ENCODE peak calls at places on chromosomes 3 and 15, in five cellular contexts. T, F, W, P and E are unnamed samples.

GRCh38 chr3:126212629-126213375 is 32.4 kb upstream of the ALDH1L1 start:
- DNase-seq in P (no peak), W (no peak), T (peak; percentile 76), F (no peak), E (no peak)

GRCh38 chr15:60130398-60130797 is 126.3 kb downstream of the FOXB1 start:
- DNase-seq in P (no peak), T (no peak), W (no peak), F (no peak), E (no peak)

GRCh38 chr3:9142346-9142745 is 107.1 kb downstream of the SRGAP3 start:
- DNase-seq in W (no peak), T (peak; percentile 72), F (no peak), P (no peak), E (no peak)

GRCh38 chr3:194687638-194688206 is 2.0 kb downstream of the FAM43A start:
- DNase-seq in F (no peak), T (peak; percentile 69), W (peak; percentile 68), P (peak; percentile 72), E (no peak)

GRCh38 chr3:81871358-81872152 is 110.1 kb upstream of the GBE1 start:
- DNase-seq in P (no peak), T (no peak), F (no peak), W (no peak), E (no peak)

GRCh38 chr15:50044406-50044805 is 74.6 kb downstream of the ATP8B4 start:
- DNase-seq in P (no peak), W (no peak), F (no peak), T (no peak), E (no peak)

GRCh38 chr3:186025161-186025560 is 83.7 kb downstream of the ETV5 start:
- DNase-seq in T (no peak), F (no peak), P (no peak), W (no peak), E (peak; percentile 22)

GRCh38 chr3:156396851-156397250 is 158.1 kb downstream of the SSR3 start:
- DNase-seq in W (no peak), P (no peak), F (no peak), T (no peak), E (no peak)

GRCh38 chr15:42728562-42728961 is 8.4 kb downstream of the CDAN1 start:
- DNase-seq in F (no peak), P (no peak), T (no peak), W (no peak), E (no peak)

GRCh38 chr3:138800248-138800647 is 34.5 kb downstream of the PIK3CB start:
- DNase-seq in W (no peak), P (no peak), F (no peak), T (no peak), E (no peak)

GRCh38 chr3:82194870-82195269 is 433.4 kb upstream of the GBE1 start:
- DNase-seq in T (no peak), F (no peak), W (no peak), P (no peak), E (no peak)

GRCh38 chr15:67652586-67652985 is 110.1 kb downstream of the MAP2K5 start:
- DNase-seq in W (no peak), F (no peak), T (no peak), P (no peak), E (no peak)

GRCh38 chr3:31247063-31247447 is 285.7 kb upstream of the STT3B start:
- DNase-seq in T (no peak), F (no peak), W (no peak), P (no peak), E (no peak)

GRCh38 chr3:43695443-43695842 is 4.7 kb downstream of the ABHD5 start:
- DNase-seq in F (no peak), W (no peak), T (peak; percentile 73), P (no peak), E (no peak)

GRCh38 chr3:176159796-176160195 is 1037.5 kb downstream of the TBL1XR1 start:
- DNase-seq in P (no peak), F (no peak), W (no peak), T (no peak), E (no peak)

GRCh38 chr3:134938024-134938525 is 143.0 kb downstream of the EPHB1 start:
- DNase-seq in F (no peak), W (no peak), T (no peak), P (no peak), E (no peak)

GRCh38 chr15:31215490-31216209 is 111.0 kb upstream of the KLF13 start:
- DNase-seq in T (no peak), P (peak; percentile 82), F (peak; percentile 69), W (peak; percentile 57), E (no peak)

GRCh38 chr3:152745677-152746076 is 89.3 kb upstream of the P2RY1 start:
- DNase-seq in W (no peak), F (no peak), T (no peak), P (no peak), E (no peak)

GRCh38 chr3:194705761-194706160 is 20.1 kb downstream of the FAM43A start:
- DNase-seq in W (no peak), P (no peak), T (peak; percentile 26), F (no peak), E (no peak)

GRCh38 chr3:53806182-53807116 is 39.8 kb downstream of the CHDH start:
- DNase-seq in P (no peak), F (no peak), T (no peak), W (no peak), E (peak; percentile 94)

GRCh38 chr3:19254189-19254588 is 105.9 kb downstream of the KCNH8 start:
- DNase-seq in P (no peak), F (no peak), T (no peak), W (no peak), E (no peak)

GRCh38 chr3:47117803-47118364 is 46.0 kb downstream of the SETD2 start:
- DNase-seq in W (no peak), T (no peak), P (no peak), F (no peak), E (no peak)